ENCODE peak calls at places on chromosomes 7 and 10, in five cellular contexts. One of them, this sample, is unnamed.

GRCh38 chr7:4745971-4746919 is 29.2 kb upstream of the AP5Z1 start:
- DNase-seq in GM10248: no peak
- DNase-seq in MCF 10A: peak
- DNase-seq in endothelial cell: no peak
- DNase-seq in HepG2: peak
- DNase-seq in this sample: peak

GRCh38 chr7:20417260-20417659 is 86.6 kb downstream of the ITGB8 start:
- DNase-seq in GM10248: no peak
- DNase-seq in MCF 10A: no peak
- DNase-seq in endothelial cell: no peak
- DNase-seq in HepG2: no peak
- DNase-seq in this sample: no peak

GRCh38 chr7:140003913-140004382 is 58.8 kb downstream of the PARP12 start:
- DNase-seq in GM10248: peak
- DNase-seq in MCF 10A: peak
- DNase-seq in endothelial cell: peak
- DNase-seq in HepG2: peak
- DNase-seq in this sample: no peak

GRCh38 chr7:42125321-42125720 is 111.7 kb downstream of the GLI3 start:
- DNase-seq in GM10248: no peak
- DNase-seq in MCF 10A: no peak
- DNase-seq in endothelial cell: no peak
- DNase-seq in HepG2: no peak
- DNase-seq in this sample: no peak

GRCh38 chr7:112503361-112504023 is 22.7 kb downstream of the LSMEM1 start:
- DNase-seq in GM10248: no peak
- DNase-seq in MCF 10A: no peak
- DNase-seq in endothelial cell: no peak
- DNase-seq in HepG2: no peak
- DNase-seq in this sample: no peak

GRCh38 chr7:139985811-139986210 is 76.9 kb downstream of the PARP12 start:
- DNase-seq in GM10248: no peak
- DNase-seq in MCF 10A: no peak
- DNase-seq in endothelial cell: no peak
- DNase-seq in HepG2: no peak
- DNase-seq in this sample: no peak

GRCh38 chr10:69696073-69696731 is 66.2 kb downstream of the FAM241B start:
- DNase-seq in GM10248: no peak
- DNase-seq in MCF 10A: peak
- DNase-seq in endothelial cell: peak
- DNase-seq in HepG2: peak
- DNase-seq in this sample: no peak

GRCh38 chr7:87499494-87499893 is 24.0 kb upstream of the ABCB4 start:
- DNase-seq in GM10248: no peak
- DNase-seq in MCF 10A: no peak
- DNase-seq in endothelial cell: no peak
- DNase-seq in HepG2: no peak
- DNase-seq in this sample: no peak

GRCh38 chr10:119429771-119430170 is 112.7 kb downstream of the RGS10 start:
- DNase-seq in GM10248: no peak
- DNase-seq in MCF 10A: no peak
- DNase-seq in endothelial cell: no peak
- DNase-seq in HepG2: no peak
- DNase-seq in this sample: no peak

GRCh38 chr7:130793855-130794618 is 60.0 kb upstream of the KLF14 start:
- DNase-seq in GM10248: no peak
- DNase-seq in MCF 10A: peak
- DNase-seq in endothelial cell: no peak
- DNase-seq in HepG2: peak
- DNase-seq in this sample: no peak

GRCh38 chr10:7635431-7636125 is 31.2 kb downstream of the ITIH5 start:
- DNase-seq in GM10248: no peak
- DNase-seq in MCF 10A: no peak
- DNase-seq in endothelial cell: no peak
- DNase-seq in HepG2: no peak
- DNase-seq in this sample: no peak

GRCh38 chr10:21243748-21244257 is 281.7 kb downstream of the SKIDA1 start:
- DNase-seq in GM10248: no peak
- DNase-seq in MCF 10A: no peak
- DNase-seq in endothelial cell: no peak
- DNase-seq in HepG2: no peak
- DNase-seq in this sample: no peak

GRCh38 chr10:63003816-63004453 is 129.2 kb upstream of the NRBF2 start:
- DNase-seq in GM10248: peak
- DNase-seq in MCF 10A: peak
- DNase-seq in endothelial cell: no peak
- DNase-seq in HepG2: no peak
- DNase-seq in this sample: no peak

GRCh38 chr7:73991522-73992103 is 36.4 kb upstream of the ELN start:
- DNase-seq in GM10248: no peak
- DNase-seq in MCF 10A: no peak
- DNase-seq in endothelial cell: no peak
- DNase-seq in HepG2: no peak
- DNase-seq in this sample: no peak

GRCh38 chr7:23863209-23863798 is 153.3 kb downstream of the STK31 start:
- DNase-seq in GM10248: no peak
- DNase-seq in MCF 10A: peak
- DNase-seq in endothelial cell: no peak
- DNase-seq in HepG2: peak
- DNase-seq in this sample: no peak

GRCh38 chr7:133551471-133551870 is 298.6 kb downstream of the EXOC4 start:
- DNase-seq in GM10248: no peak
- DNase-seq in MCF 10A: no peak
- DNase-seq in endothelial cell: no peak
- DNase-seq in HepG2: no peak
- DNase-seq in this sample: no peak

GRCh38 chr7:152523916-152524315 is 88.1 kb upstream of the KMT2C start:
- DNase-seq in GM10248: no peak
- DNase-seq in MCF 10A: no peak
- DNase-seq in endothelial cell: no peak
- DNase-seq in HepG2: no peak
- DNase-seq in this sample: no peak

GRCh38 chr10:46787321-46787615 is 124.0 kb upstream of the PTPN20 start:
- DNase-seq in GM10248: peak
- DNase-seq in MCF 10A: peak
- DNase-seq in endothelial cell: no peak
- DNase-seq in HepG2: peak
- DNase-seq in this sample: no peak

GRCh38 chr7:32047075-32047474 is 23.1 kb downstream of the PDE1C start:
- DNase-seq in GM10248: no peak
- DNase-seq in MCF 10A: no peak
- DNase-seq in endothelial cell: no peak
- DNase-seq in HepG2: no peak
- DNase-seq in this sample: no peak

DNA sequence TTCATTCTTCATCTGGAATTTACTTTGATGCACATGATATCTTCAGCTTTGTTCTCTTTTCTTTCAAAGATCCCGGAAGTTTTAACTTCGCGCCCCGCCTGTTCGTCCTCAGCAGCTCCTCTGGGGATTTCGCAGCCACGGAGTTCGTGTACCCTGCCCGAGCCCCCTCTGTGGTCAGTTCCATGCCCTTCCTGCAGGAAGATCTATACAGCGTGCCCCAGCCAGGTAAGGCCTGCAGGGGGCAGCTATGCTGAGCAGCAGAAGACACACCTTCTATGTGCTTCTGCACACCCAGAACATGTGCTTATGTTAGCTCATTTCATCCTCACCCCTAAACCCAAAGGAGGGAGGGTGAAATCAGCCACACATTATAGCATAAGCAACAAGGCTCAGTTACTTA is 79.7 kb upstream of the LYZL2 start:
- DNase-seq in GM10248: no peak
- DNase-seq in MCF 10A: no peak
- DNase-seq in endothelial cell: no peak
- DNase-seq in HepG2: no peak
- DNase-seq in this sample: no peak
- TF ChIP-seq CTCF in GM10248: no peak
- TF ChIP-seq CTCF in MCF 10A: no peak
- TF ChIP-seq CTCF in endothelial cell: peak
- TF ChIP-seq CTCF in HepG2: peak
- TF ChIP-seq CTCF in this sample: no peak

GRCh38 chr7:28547115-28547514 is 134.8 kb downstream of the CREB5 start:
- DNase-seq in GM10248: no peak
- DNase-seq in MCF 10A: no peak
- DNase-seq in endothelial cell: no peak
- DNase-seq in HepG2: no peak
- DNase-seq in this sample: no peak

GRCh38 chr7:28546067-28546466 is 133.7 kb downstream of the CREB5 start:
- DNase-seq in GM10248: no peak
- DNase-seq in MCF 10A: no peak
- DNase-seq in endothelial cell: no peak
- DNase-seq in HepG2: no peak
- DNase-seq in this sample: no peak

GRCh38 chr7:28551311-28551710 is 139.0 kb downstream of the CREB5 start:
- DNase-seq in GM10248: no peak
- DNase-seq in MCF 10A: no peak
- DNase-seq in endothelial cell: no peak
- DNase-seq in HepG2: no peak
- DNase-seq in this sample: no peak

GRCh38 chr7:28550580-28551205 is 138.4 kb downstream of the CREB5 start:
- DNase-seq in GM10248: no peak
- DNase-seq in MCF 10A: no peak
- DNase-seq in endothelial cell: no peak
- DNase-seq in HepG2: no peak
- DNase-seq in this sample: no peak

DNA sequence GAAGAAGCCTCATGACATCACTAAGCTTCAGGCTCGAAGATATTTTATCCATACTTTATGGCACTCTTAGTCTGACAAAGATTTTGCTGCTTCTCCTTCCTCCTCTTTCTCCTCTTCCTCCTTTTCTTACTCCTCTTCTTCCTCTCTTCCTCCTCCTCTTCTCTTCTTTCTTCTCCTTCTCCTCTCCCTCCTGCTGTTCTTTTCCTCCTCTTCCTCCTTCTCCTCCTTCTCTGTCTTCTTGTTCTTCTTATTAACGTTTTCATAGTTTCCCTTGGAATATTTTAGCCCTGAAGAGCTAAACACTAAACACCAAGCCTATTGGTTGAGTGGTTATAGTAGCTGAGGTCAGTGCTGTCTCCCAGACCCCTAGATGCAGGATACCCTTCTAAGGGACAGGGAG is 137.7 kb downstream of the CREB5 start:
- DNase-seq in GM10248: no peak
- DNase-seq in MCF 10A: no peak
- DNase-seq in endothelial cell: no peak
- DNase-seq in HepG2: no peak
- DNase-seq in this sample: no peak
- TF ChIP-seq CTCF in GM10248: no peak
- TF ChIP-seq CTCF in MCF 10A: no peak
- TF ChIP-seq CTCF in endothelial cell: no peak
- TF ChIP-seq CTCF in HepG2: no peak
- TF ChIP-seq CTCF in this sample: no peak

GRCh38 chr10:23695825-23696420 is 257.0 kb downstream of the OTUD1 start:
- DNase-seq in GM10248: no peak
- DNase-seq in MCF 10A: no peak
- DNase-seq in endothelial cell: no peak
- DNase-seq in HepG2: no peak
- DNase-seq in this sample: no peak
- TF ChIP-seq CTCF in GM10248: no peak
- TF ChIP-seq CTCF in MCF 10A: no peak
- TF ChIP-seq CTCF in endothelial cell: no peak
- TF ChIP-seq CTCF in HepG2: no peak
- TF ChIP-seq CTCF in this sample: no peak

GRCh38 chr7:100210803-100211202 is 8.9 kb upstream of the PVRIG start:
- DNase-seq in GM10248: no peak
- DNase-seq in MCF 10A: no peak
- DNase-seq in endothelial cell: no peak
- DNase-seq in HepG2: no peak
- DNase-seq in this sample: no peak

GRCh38 chr7:100209493-100209892 is 10.3 kb upstream of the PVRIG start:
- DNase-seq in GM10248: no peak
- DNase-seq in MCF 10A: no peak
- DNase-seq in endothelial cell: no peak
- DNase-seq in HepG2: no peak
- DNase-seq in this sample: no peak

GRCh38 chr7:100212631-100213286 is 7.0 kb upstream of the PVRIG start:
- DNase-seq in GM10248: no peak
- DNase-seq in MCF 10A: no peak
- DNase-seq in endothelial cell: no peak
- DNase-seq in HepG2: no peak
- DNase-seq in this sample: no peak

GRCh38 chr7:100213672-100214071 is 6.1 kb upstream of the PVRIG start:
- DNase-seq in GM10248: no peak
- DNase-seq in MCF 10A: no peak
- DNase-seq in endothelial cell: no peak
- DNase-seq in HepG2: no peak
- DNase-seq in this sample: no peak

GRCh38 chr7:100211342-100211780 is 8.4 kb upstream of the PVRIG start:
- DNase-seq in GM10248: peak
- DNase-seq in MCF 10A: no peak
- DNase-seq in endothelial cell: no peak
- DNase-seq in HepG2: no peak
- DNase-seq in this sample: peak
- TF ChIP-seq CTCF in GM10248: no peak
- TF ChIP-seq CTCF in MCF 10A: no peak
- TF ChIP-seq CTCF in endothelial cell: no peak
- TF ChIP-seq CTCF in HepG2: no peak
- TF ChIP-seq CTCF in this sample: no peak

GRCh38 chr10:44949915-44950314 is 9.7 kb upstream of the RASSF4 start:
- DNase-seq in GM10248: no peak
- DNase-seq in MCF 10A: no peak
- DNase-seq in endothelial cell: no peak
- DNase-seq in HepG2: no peak
- DNase-seq in this sample: no peak
- TF ChIP-seq CTCF in GM10248: no peak
- TF ChIP-seq CTCF in MCF 10A: no peak
- TF ChIP-seq CTCF in endothelial cell: no peak
- TF ChIP-seq CTCF in HepG2: no peak
- TF ChIP-seq CTCF in this sample: no peak

This sample was measured in natural killer cell.